ENCODE peak calls at places on chromosomes 6 and 20, in four cellular contexts. M is left lung, B is upper lobe of left lung, P is foreskin fibroblast. U is an unnamed sample.

GRCh38 chr6:151963001-151963400 is 155.5 kb downstream of the ESR1 start:
- DNase-seq in B (no peak), M (no peak), P (peak; percentile 61), U (no peak)

GRCh38 chr6:168301648-168302398 is 17.8 kb downstream of the DACT2 start:
- DNase-seq in B (no peak), M (no peak), P (no peak), U (no peak)

GRCh38 chr6:157962601-157963084 is 19.0 kb upstream of the SYNJ2 start:
- DNase-seq in B (no peak), P (peak; percentile 47), M (no peak), U (no peak)

GRCh38 chr20:46056027-46056833 is 27.2 kb downstream of the SLC12A5 start:
- DNase-seq in B (no peak), P (no peak), M (no peak), U (no peak)

GRCh38 chr6:134817448-134817847 is 132.5 kb downstream of the ALDH8A1 start:
- DNase-seq in M (no peak), B (no peak), P (no peak), U (no peak)

GRCh38 chr20:52410182-52410647 is 218.6 kb upstream of the ZFP64 start:
- DNase-seq in P (no peak), M (no peak), B (no peak), U (peak; percentile 91)

GRCh38 chr6:146177785-146178184 is 148.9 kb downstream of the GRM1 start:
- DNase-seq in P (no peak), B (no peak), M (no peak), U (no peak)

GRCh38 chr6:132199343-132199742 is 201.9 kb downstream of the MOXD1 start:
- DNase-seq in M (no peak), B (no peak), P (peak; percentile 81), U (peak; percentile 59)

GRCh38 chr6:106462923-106463557 is 102.5 kb downstream of the CRYBG1 start:
- DNase-seq in B (no peak), M (no peak), P (no peak), U (no peak)

GRCh38 chr6:45049188-45049843 is 278.8 kb upstream of the RUNX2 start:
- DNase-seq in M (no peak), B (no peak), P (peak; percentile 7), U (peak; percentile 22)

GRCh38 chr6:53321701-53322100 is 27.0 kb downstream of the ELOVL5 start:
- DNase-seq in P (no peak), B (no peak), M (no peak), U (peak; percentile 30)

GRCh38 chr6:163897030-163897429 is 482.5 kb downstream of the QKI start:
- DNase-seq in M (no peak), B (no peak), P (peak; percentile 9), U (peak; percentile 65)

GRCh38 chr20:58755062-58755697 is 62.6 kb downstream of the NPEPL1 start:
- DNase-seq in B (no peak), M (no peak), P (no peak), U (no peak)

GRCh38 chr20:45883100-45883469 is 2.1 kb downstream of the ZSWIM1 start:
- DNase-seq in P (no peak), M (no peak), B (no peak), U (no peak)

GRCh38 chr20:17508756-17509155 is 22.4 kb downstream of the BFSP1 start:
- DNase-seq in P (no peak), B (no peak), M (no peak), U (no peak)

GRCh38 chr6:166485651-166486535 is 100.6 kb downstream of the RAMACL start:
- DNase-seq in P (no peak), B (no peak), M (no peak), U (no peak)

GRCh38 chr6:106431972-106432371 is 71.5 kb downstream of the CRYBG1 start:
- DNase-seq in M (no peak), B (no peak), P (no peak), U (no peak)

GRCh38 chr6:435442-436307 is 44.1 kb downstream of the IRF4 start:
- DNase-seq in M (no peak), B (no peak), P (peak; percentile 17), U (no peak)

GRCh38 chr6:111642463-111643158 is 36.9 kb upstream of the TRAF3IP2 start:
- DNase-seq in P (peak; percentile 83), B (peak; percentile 67), M (peak; percentile 61), U (peak; percentile 82)

GRCh38 chr6:21824431-21825180 is 231.1 kb downstream of the SOX4 start:
- DNase-seq in P (no peak), M (no peak), B (no peak), U (peak; percentile 44)

GRCh38 chr6:160088069-160088773 is 33.4 kb upstream of the SLC22A1 start:
- DNase-seq in M (no peak), B (no peak), P (peak; percentile 95), U (peak; percentile 85)

GRCh38 chr6:8494730-8495129 is 59.4 kb upstream of the SLC35B3 start:
- DNase-seq in M (no peak), P (no peak), B (no peak), U (no peak)

GRCh38 chr6:150004101-150004782 is 21.1 kb downstream of the RAET1L start:
- DNase-seq in M (no peak), P (no peak), B (no peak), U (no peak)

GRCh38 chr6:33788694-33789549 is at the start of gene LEMD2:
- DNase-seq in B (peak; percentile 92), P (peak; percentile 99), M (peak; percentile 94), U (peak; percentile 95)

GRCh38 chr6:64860203-64860602 is 846.8 kb downstream of the EYS start:
- DNase-seq in M (no peak), B (no peak), P (no peak), U (no peak)

GRCh38 chr6:143941852-143942627 is 66.0 kb downstream of the PLAGL1 start:
- DNase-seq in B (peak; percentile 67), P (peak; percentile 63), M (peak; percentile 53), U (peak; percentile 61)

GRCh38 chr6:117918454-117918853 is 11.4 kb downstream of the SLC35F1 start:
- DNase-seq in P (no peak), B (no peak), M (no peak), U (no peak)

GRCh38 chr6:16805190-16805860 is 44.1 kb upstream of the ATXN1 start:
- DNase-seq in B (no peak), M (no peak), P (no peak), U (no peak)

GRCh38 chr6:158911746-158912158 is 88.2 kb downstream of the RSPH3 start:
- DNase-seq in P (no peak), B (peak; percentile 38), M (no peak), U (no peak)

GRCh38 chr6:108847738-108848115 is 495 bp upstream of the ARMC2 start:
- DNase-seq in B (no peak), P (no peak), M (no peak), U (no peak)

GRCh38 chr6:13462380-13463326 is 24.7 kb downstream of the GFOD1 start:
- DNase-seq in B (no peak), P (peak; percentile 50), M (no peak), U (peak; percentile 45)

GRCh38 chr6:150625927-150626326 is 26.2 kb downstream of the PLEKHG1 start:
- DNase-seq in M (no peak), B (no peak), P (no peak), U (no peak)

GRCh38 chr6:154410619-154411044 is 54.0 kb upstream of the IPCEF1 start:
- DNase-seq in B (no peak), M (peak; percentile 40), P (peak; percentile 95), U (peak; percentile 95)

DNA sequence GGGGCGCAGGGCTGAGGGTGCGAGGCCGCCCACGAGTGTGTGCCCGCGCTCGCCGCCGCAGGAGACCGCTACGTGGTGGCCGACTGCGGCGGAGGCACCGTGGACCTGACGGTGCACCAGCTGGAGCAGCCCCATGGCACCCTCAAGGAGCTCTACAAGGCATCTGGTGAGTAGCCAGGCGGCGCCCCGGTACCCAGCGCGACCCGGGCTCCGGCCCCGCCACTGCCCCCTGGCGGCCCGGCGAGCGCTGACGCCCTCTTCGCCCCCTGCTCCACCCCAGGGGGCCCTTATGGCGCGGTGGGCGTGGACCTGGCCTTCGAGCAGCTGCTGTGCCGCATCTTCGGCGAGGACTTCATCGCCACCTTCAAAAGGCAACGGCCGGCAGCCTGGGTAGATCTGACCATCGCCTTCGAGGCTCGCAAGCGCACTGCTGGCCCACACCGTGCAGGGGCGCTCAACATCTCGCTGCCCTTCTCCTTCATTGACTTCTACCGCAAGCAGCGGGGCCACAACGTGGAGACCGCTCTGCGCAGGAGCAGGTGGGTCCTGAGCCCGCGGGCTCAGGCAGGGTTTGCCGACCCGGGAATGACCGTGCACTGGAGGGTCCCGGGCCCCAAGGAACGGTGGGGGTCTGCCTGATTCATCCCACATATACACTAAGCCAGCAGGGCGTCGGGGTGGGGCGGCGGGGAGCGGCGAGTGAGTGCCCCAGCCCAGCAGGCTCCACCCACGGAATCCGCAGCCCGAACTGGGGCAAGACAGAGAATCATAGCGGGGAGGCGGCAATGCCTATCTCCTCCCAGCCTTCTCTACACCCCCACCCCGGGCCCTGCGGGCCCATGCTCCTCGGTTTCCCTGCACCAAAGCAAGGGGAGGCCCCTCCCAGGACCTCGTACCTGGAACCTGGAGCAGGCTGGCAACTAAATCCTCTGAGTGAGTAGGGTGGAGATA is 17.5 kb downstream of the HSPA12B start:
- DNase-seq in B (peak; percentile 42), P (no peak), M (no peak), U (no peak)
- TF ChIP-seq CTCF in B (peak; percentile 77), P (peak; percentile 12), M (peak; percentile 46), U (peak; percentile 38)

GRCh38 chr6:121426686-121427085 is 8.8 kb upstream of the GJA1 start:
- DNase-seq in P (no peak), B (no peak), M (no peak), U (no peak)

GRCh38 chr6:121436172-121436965 is 923 bp downstream of the GJA1 start:
- DNase-seq in B (no peak), M (no peak), P (no peak), U (no peak)

GRCh38 chr6:121435444-121436069 is at the start of gene GJA1:
- DNase-seq in M (peak; percentile 54), P (peak; percentile 91), B (peak; percentile 50), U (peak; percentile 94)

GRCh38 chr6:121434037-121434770 is 1.2 kb upstream of the GJA1 start:
- DNase-seq in M (no peak), P (peak; percentile 31), B (no peak), U (peak; percentile 64)

GRCh38 chr6:121430514-121431460 is 4.7 kb upstream of the GJA1 start:
- DNase-seq in M (no peak), B (no peak), P (peak; percentile 73), U (peak; percentile 69)
- H3K4me3 ChIP-seq in M (no peak overlapping the region), B (no peak overlapping the region), P (no peak overlapping the region), U (no peak overlapping the region)

GRCh38 chr20:44033344-44033743 is 118.7 kb downstream of the TOX2 start:
- DNase-seq in P (peak; percentile 60), M (no peak), B (no peak), U (peak; percentile 45)
- TF ChIP-seq CTCF in P (no peak), M (no peak), B (no peak), U (no peak)

GRCh38 chr6:1645466-1646185 is 35.9 kb downstream of the FOXC1 start:
- DNase-seq in B (no peak), M (no peak), P (peak; percentile 38), U (no peak)

GRCh38 chr6:1643111-1643510 is 33.4 kb downstream of the FOXC1 start:
- DNase-seq in B (no peak), M (no peak), P (no peak), U (no peak)

GRCh38 chr6:1641391-1641790 is 31.7 kb downstream of the FOXC1 start:
- DNase-seq in B (peak; percentile 82), P (no peak), M (peak; percentile 66), U (no peak)

GRCh38 chr6:1643830-1644445 is 34.2 kb downstream of the FOXC1 start:
- DNase-seq in P (no peak), B (no peak), M (no peak), U (no peak)

DNA sequence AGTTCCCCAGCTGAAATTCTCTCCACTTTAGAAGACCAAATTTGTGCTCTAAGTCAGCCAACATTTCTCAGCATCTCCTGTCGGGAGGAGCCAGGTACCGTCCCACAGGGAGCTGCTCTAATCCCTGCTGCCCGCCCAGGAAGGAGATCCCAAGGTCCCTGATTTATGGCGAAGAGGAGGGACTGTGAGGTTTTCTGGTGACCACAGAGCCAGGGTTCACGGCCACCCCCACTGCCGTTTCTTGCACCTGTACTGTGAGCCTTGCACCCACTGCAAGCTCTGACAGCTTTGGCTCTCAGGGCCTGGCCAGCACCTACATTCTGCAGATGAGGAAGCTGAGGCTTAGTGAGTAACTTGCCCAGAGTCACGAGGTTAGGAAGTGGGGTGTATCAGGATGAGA is 34.8 kb downstream of the FOXC1 start:
- DNase-seq in B (no peak), M (no peak), P (no peak), U (no peak)
- H3K4me3 ChIP-seq in B (no peak overlapping the region), M (no peak overlapping the region), P (no peak overlapping the region), U (no peak overlapping the region)

U was measured in fibroblast of villous mesenchyme.